ENCODE peak calls at places on chromosome 19, in ten cellular contexts. H is NCI-H1092; M is mucosa of descending colon; R is fibroblast of mammary gland; L is activated CD4-positive, CD25-positive, alpha-beta regulatory T cell; G is tibial nerve; O is CD14-positive monocyte; I is RPMI8226; U is T-helper 1 cell; K is left cardiac atrium. X is an unnamed sample.

GRCh38 chr19:32811151-32811550 is 58.4 kb downstream of the SLC7A9 start:
- DNase-seq in H (no peak), M (no peak), R (no peak), L (no peak), G (no peak), O (no peak), I (no peak), U (no peak), K (no peak), X (no peak)

GRCh38 chr19:44551850-44552249 is 22.4 kb upstream of the CEACAM20 start:
- DNase-seq in H (no peak), M (no peak), R (no peak), L (no peak), G (no peak), O (no peak), I (no peak), U (no peak), K (no peak), X (no peak)

GRCh38 chr19:50024719-50025021 is 502 bp downstream of the VRK3 start:
- DNase-seq in H (no peak), M (no peak), R (no peak), L (no peak), G (no peak), O (no peak), I (no peak), U (no peak), K (no peak), X (peak; percentile 11)

GRCh38 chr19:12065100-12065538 is 588 bp downstream of the ZNF844 start:
- DNase-seq in H (no peak), M (no peak), R (peak; percentile 47), L (no peak), G (peak; percentile 21), O (no peak), I (peak; percentile 4), U (no peak), K (peak; percentile 32), X (peak; percentile 10)

GRCh38 chr19:23957660-23958281 is 43.1 kb downstream of the ZNF726 start:
- DNase-seq in H (no peak), M (no peak), R (peak; percentile 92), L (no peak), G (no peak), O (no peak), I (no peak), U (no peak), K (no peak), X (no peak)

GRCh38 chr19:16530540-16531379 is 11.5 kb downstream of the CHERP start:
- DNase-seq in H (no peak), M (no peak), R (no peak), L (no peak), G (no peak), O (no peak), I (no peak), U (no peak), K (no peak), X (no peak)

GRCh38 chr19:28876604-28877123 is 336.3 kb downstream of the UQCRFS1 start:
- DNase-seq in H (no peak), M (no peak), R (peak; percentile 28), L (no peak), G (no peak), O (no peak), I (no peak), U (no peak), K (no peak), X (no peak)

GRCh38 chr19:53537523-53538377 is at the start of gene ZNF331:
- DNase-seq in H (peak; percentile 5), M (peak; percentile 85), R (peak; percentile 85), L (peak; percentile 77), G (peak; percentile 68), O (peak; percentile 88), I (peak; percentile 83), U (peak; percentile 92), K (peak; percentile 89), X (peak; percentile 26)

GRCh38 chr19:44142014-44142523 is 715 bp downstream of the ZNF234 start:
- DNase-seq in H (no peak), M (no peak), R (peak; percentile 45), L (no peak), G (no peak), O (no peak), I (peak; percentile 3), U (no peak), K (no peak), X (no peak)

GRCh38 chr19:10088949-10089554 is 2.9 kb downstream of the SHFL start:
- DNase-seq in H (no peak), M (no peak), R (no peak), L (no peak), G (no peak), O (no peak), I (no peak), U (no peak), K (no peak), X (no peak)

GRCh38 chr19:48734625-48735024 is 5.8 kb downstream of the RASIP1 start:
- DNase-seq in H (no peak), M (no peak), R (no peak), L (no peak), G (no peak), O (no peak), I (no peak), U (no peak), K (no peak), X (no peak)